ENCODE peak calls at places on chromosomes 12 and 14, in nine cellular contexts. K is KBM-7, Z is H4, Q is astrocyte, J is GOT3, V is NCI-H146, U is transverse colon, C is SHP77, B is GM04504. W is an unnamed sample.

GRCh38 chr12:80045594-80045993 is 53.7 kb upstream of the OTOGL start:
- DNase-seq in U (no peak), V (no peak), Q (peak), C (no peak), K (no peak), Z (no peak), J (no peak), B (no peak), W (peak)

GRCh38 chr12:57758566-57759359 is 3.9 kb downstream of the MARCHF9 start:
- DNase-seq in V (no peak), J (no peak), U (no peak), K (no peak), Q (no peak), Z (no peak), C (no peak), B (no peak), W (no peak)

GRCh38 chr14:94388027-94388895 is at the start of gene SERPINA1:
- DNase-seq in C (no peak), V (no peak), Q (peak), J (no peak), U (no peak), B (no peak), Z (peak), K (no peak), W (peak)

GRCh38 chr12:59459966-59460365 is 135.9 kb upstream of the SLC16A7 start:
- DNase-seq in Q (peak), C (no peak), K (no peak), U (no peak), J (no peak), B (no peak), V (no peak), Z (no peak), W (peak)

GRCh38 chr14:89986475-89986874 is 30.7 kb downstream of the TDP1 start:
- DNase-seq in C (no peak), U (no peak), J (no peak), K (no peak), Q (no peak), Z (no peak), V (no peak), B (no peak), W (no peak)

GRCh38 chr14:92922883-92923743 is at the start of gene CHGA:
- DNase-seq in V (peak), B (no peak), K (peak), Q (peak), U (peak), Z (no peak), C (peak), J (no peak), W (no peak)

GRCh38 chr14:54881235-54881760 is 21.3 kb downstream of the GCH1 start:
- DNase-seq in B (no peak), Z (peak), U (no peak), K (no peak), C (no peak), V (no peak), J (no peak), Q (peak), W (peak)

GRCh38 chr12:57381693-57382220 is 49.1 kb downstream of the R3HDM2 start:
- DNase-seq in J (no peak), Z (no peak), C (no peak), Q (no peak), U (no peak), B (no peak), K (no peak), V (no peak), W (no peak)

GRCh38 chr12:32455607-32456063 is 56.3 kb downstream of the FGD4 start:
- DNase-seq in V (peak), J (no peak), Q (peak), B (peak), C (peak), U (no peak), K (peak), Z (peak), W (peak)

GRCh38 chr12:102053062-102053349 is 8.8 kb downstream of the WASHC3 start:
- DNase-seq in B (no peak), Z (no peak), V (no peak), Q (no peak), J (no peak), C (no peak), K (no peak), U (no peak), W (no peak)

GRCh38 chr12:121278450-121279375 is 17.8 kb downstream of the CAMKK2 start:
- DNase-seq in V (no peak), Z (no peak), U (no peak), Q (peak), B (no peak), K (no peak), J (peak), C (no peak), W (no peak)

GRCh38 chr14:95025218-95025617 is 132.1 kb downstream of the DICER1 start:
- DNase-seq in Z (no peak), B (no peak), U (no peak), K (no peak), J (no peak), C (no peak), Q (no peak), V (no peak), W (no peak)

GRCh38 chr12:30952036-30952435 is 25.5 kb downstream of the TSPAN11 start:
- DNase-seq in B (no peak), V (peak), Z (no peak), C (no peak), J (no peak), K (no peak), Q (no peak), U (no peak), W (no peak)

GRCh38 chr14:76687611-76688372 is 73.5 kb upstream of the VASH1 start:
- DNase-seq in Q (peak), Z (no peak), K (no peak), C (peak), J (no peak), B (no peak), U (peak), V (peak), W (peak)

GRCh38 chr14:67487937-67488893 is at the start of gene TMEM229B:
- DNase-seq in J (no peak), V (no peak), Q (no peak), C (no peak), U (peak), B (peak), K (peak), Z (peak), W (no peak)

GRCh38 chr12:118271199-118271598 is 101.5 kb downstream of the TAOK3 start:
- DNase-seq in J (no peak), Q (no peak), U (no peak), Z (no peak), B (no peak), K (no peak), V (no peak), C (no peak), W (peak)

GRCh38 chr12:127774828-127775227 is 492.1 kb upstream of the TMEM132C start:
- DNase-seq in Q (peak), Z (no peak), V (no peak), U (no peak), B (no peak), J (no peak), K (no peak), C (no peak), W (no peak)

GRCh38 chr12:100566887-100567637 is 6.4 kb upstream of the GAS2L3 start:
- DNase-seq in V (no peak), B (no peak), J (no peak), Z (peak), U (no peak), C (no peak), K (peak), Q (peak), W (peak)

GRCh38 chr12:99619389-99620158 is 28.0 kb upstream of the GARIN6 start:
- DNase-seq in Z (peak), J (no peak), K (peak), C (peak), V (peak), B (peak), U (no peak), Q (peak), W (peak)

GRCh38 chr14:101721951-101722661 is 39.4 kb upstream of the PPP2R5C start:
- DNase-seq in J (no peak), Z (peak), C (no peak), V (no peak), B (peak), Q (peak), K (peak), U (peak), W (no peak)

GRCh38 chr12:14272954-14273910 is 92.2 kb upstream of the ATF7IP start:
- DNase-seq in Q (no peak), U (no peak), J (no peak), V (no peak), Z (peak), C (no peak), K (peak), B (no peak), W (peak)

GRCh38 chr12:118237908-118238307 is 102.0 kb downstream of the PEBP1 start:
- DNase-seq in C (no peak), J (no peak), Z (no peak), K (no peak), U (no peak), B (no peak), Q (peak), V (no peak), W (peak)

GRCh38 chr14:47332099-47332498 is 343.3 kb downstream of the MDGA2 start:
- DNase-seq in J (no peak), C (no peak), B (no peak), Z (no peak), K (no peak), U (no peak), Q (no peak), V (no peak), W (no peak)

GRCh38 chr14:103931422-103931821 is 3.2 kb downstream of the TDRD9 start:
- DNase-seq in B (no peak), Z (no peak), J (no peak), U (no peak), C (no peak), K (peak), V (no peak), Q (no peak), W (no peak)

GRCh38 chr12:88597361-88597760 is 17.1 kb upstream of the KITLG start:
- DNase-seq in V (no peak), Z (no peak), Q (no peak), U (no peak), B (no peak), J (no peak), K (no peak), C (no peak), W (no peak)

GRCh38 chr12:87953257-87953860 is 75.8 kb downstream of the C12orf50 start:
- DNase-seq in Z (peak), B (peak), K (peak), J (no peak), C (no peak), Q (peak), U (no peak), V (peak), W (peak)

W was measured in bronchial epithelial cell.